ENCODE peak calls at places on chromosome 16, in seven cellular contexts. B, G, K, O, V, Y and A are unnamed samples.

GRCh38 chr16:75252946-75253911 is 1.8 kb upstream of the BCAR1 start:
- DNase-seq in V (no peak), Y (no peak), K (no peak), G (peak; percentile 70), O (no peak), B (no peak), A (no peak)

GRCh38 chr16:57826706-57827625 is 24.7 kb upstream of the KIFC3 start:
- DNase-seq in K (no peak), V (no peak), O (no peak), G (no peak), B (no peak), Y (no peak), A (no peak)

GRCh38 chr16:60748366-60748765 is 1287.9 kb downstream of the CDH8 start:
- DNase-seq in K (no peak), O (no peak), G (no peak), Y (no peak), B (no peak), V (no peak), A (no peak)

GRCh38 chr16:1933097-1933661 is 9.8 kb downstream of the MSRB1 start:
- DNase-seq in V (no peak), G (no peak), B (no peak), K (no peak), Y (no peak), O (no peak), A (no peak)

GRCh38 chr16:24950275-24950674 is 64.9 kb downstream of the ARHGAP17 start:
- DNase-seq in K (no peak), B (no peak), O (no peak), Y (no peak), G (peak; percentile 70), V (no peak), A (no peak)

GRCh38 chr16:88295526-88296436 is 87.0 kb upstream of the ZNF469 start:
- DNase-seq in Y (no peak), V (no peak), O (no peak), B (no peak), G (no peak), K (no peak), A (no peak)

GRCh38 chr16:79092846-79093245 is 507.7 kb downstream of the MAF start:
- DNase-seq in G (no peak), Y (no peak), O (no peak), B (no peak), V (no peak), K (peak; percentile 14), A (no peak)

GRCh38 chr16:35523991-35524390 is 2064.6 kb downstream of the TP53TG3F start:
- DNase-seq in V (no peak), K (no peak), G (no peak), B (no peak), Y (no peak), O (no peak), A (peak; percentile 36)

GRCh38 chr16:28041615-28042014 is 21.9 kb downstream of the GSG1L start:
- DNase-seq in V (no peak), K (no peak), Y (no peak), G (no peak), B (no peak), O (no peak), A (no peak)

GRCh38 chr16:26993511-26993910 is 73.2 kb upstream of the C16orf82 start:
- DNase-seq in B (no peak), G (no peak), Y (no peak), K (no peak), V (no peak), O (no peak), A (no peak)

GRCh38 chr16:379183-379960 is 2.4 kb downstream of the PGAP6 start:
- DNase-seq in O (peak; percentile 16), B (no peak), V (no peak), Y (no peak), G (no peak), K (no peak), A (no peak)

GRCh38 chr16:27245276-27246231 is 23.0 kb downstream of the NSMCE1 start:
- DNase-seq in V (no peak), K (no peak), Y (no peak), O (no peak), B (peak; percentile 58), G (peak; percentile 48), A (peak; percentile 17)

GRCh38 chr16:68257906-68258800 is 6.2 kb upstream of the SLC7A6 start:
- DNase-seq in Y (no peak), K (peak; percentile 36), B (no peak), G (no peak), V (no peak), O (no peak), A (no peak)

GRCh38 chr16:68590201-68590994 is 51.3 kb downstream of the ZFP90 start:
- DNase-seq in Y (no peak), V (peak; percentile 81), O (peak; percentile 31), B (peak; percentile 34), G (peak; percentile 83), K (peak; percentile 26), A (peak; percentile 45)

GRCh38 chr16:28897826-28898225 is 19.5 kb downstream of the ATP2A1 start:
- DNase-seq in Y (no peak), B (no peak), K (no peak), G (no peak), V (no peak), O (no peak), A (no peak)

GRCh38 chr16:680967-681745 is 946 bp downstream of the STUB1 start:
- DNase-seq in G (peak; percentile 47), B (no peak), K (no peak), Y (no peak), V (no peak), O (no peak), A (no peak)

GRCh38 chr16:7513429-7513828 is 180.8 kb downstream of the RBFOX1 start:
- DNase-seq in O (no peak), K (peak; percentile 4), V (no peak), B (no peak), Y (no peak), G (no peak), A (no peak)

GRCh38 chr16:10250137-10250850 is 68.1 kb upstream of the GRIN2A start:
- DNase-seq in G (no peak), Y (no peak), K (no peak), B (no peak), O (no peak), V (no peak), A (no peak)

GRCh38 chr16:81446318-81447275 is 2.0 kb downstream of the CMIP start:
- DNase-seq in G (peak; percentile 75), O (no peak), B (no peak), K (no peak), Y (no peak), V (peak; percentile 59), A (no peak)

GRCh38 chr16:31382485-31383161 is 10.5 kb upstream of the ITGAD start:
- DNase-seq in K (peak; percentile 62), Y (peak; percentile 69), B (no peak), V (peak; percentile 86), O (peak; percentile 3), G (peak; percentile 83), A (peak; percentile 7)

GRCh38 chr16:56950881-56951771 is 10.6 kb upstream of the CETP start:
- DNase-seq in G (peak; percentile 68), Y (peak; percentile 80), K (peak; percentile 93), B (no peak), V (peak; percentile 79), O (no peak), A (peak; percentile 5)

GRCh38 chr16:66382966-66383299 is 16.4 kb downstream of the CDH5 start:
- DNase-seq in Y (no peak), O (no peak), G (peak; percentile 60), V (no peak), B (no peak), K (no peak), A (no peak)

GRCh38 chr16:64627288-64627687 is 494.6 kb downstream of the CDH11 start:
- DNase-seq in Y (no peak), G (no peak), V (no peak), O (no peak), K (no peak), B (no peak), A (no peak)

GRCh38 chr16:31265329-31266245 is 5.8 kb downstream of the ITGAM start:
- DNase-seq in O (no peak), K (no peak), V (peak; percentile 89), Y (peak; percentile 53), B (no peak), G (no peak), A (no peak)

GRCh38 chr16:86511317-86512161 is 1.2 kb downstream of the FOXF1 start:
- DNase-seq in O (no peak), V (peak; percentile 26), G (peak; percentile 53), Y (no peak), B (no peak), K (no peak), A (no peak)